ENCODE peak calls at places on chromosomes 13 and 19, in nine cellular contexts. One of them, this sample, is unnamed.
A peak's percentile ranks its signal among the peaks of the same experiment; 100 is the strongest.

GRCh38 chr13:112256716-112257497 is 119.2 kb upstream of the SPACA7 start:
- DNase-seq in left ventricle myocardium inferior: no peak
- DNase-seq in ascending aorta: no peak
- DNase-seq in body of pancreas: no peak
- DNase-seq in GM20000: no peak
- DNase-seq in fibroblast of the aortic adventitia: no peak
- DNase-seq in CD8-positive, alpha-beta T cell: no peak
- DNase-seq in fibroblast of lung: no peak
- DNase-seq in astrocyte of the spinal cord: no peak
- DNase-seq in this sample: no peak

GRCh38 chr19:51572415-51572814 is 1.3 kb downstream of the ZNF175 start:
- DNase-seq in CD8-positive, alpha-beta T cell: no peak
- DNase-seq in left ventricle myocardium inferior: no peak
- DNase-seq in astrocyte of the spinal cord: no peak
- DNase-seq in fibroblast of the aortic adventitia: peak; percentile 16
- DNase-seq in ascending aorta: no peak
- DNase-seq in fibroblast of lung: no peak
- DNase-seq in GM20000: no peak
- DNase-seq in body of pancreas: no peak
- DNase-seq in this sample: no peak

GRCh38 chr13:110347535-110348308 is 40.6 kb downstream of the COL4A2 start:
- DNase-seq in GM20000: no peak
- DNase-seq in fibroblast of lung: peak; percentile 68
- DNase-seq in left ventricle myocardium inferior: peak; percentile 46
- DNase-seq in CD8-positive, alpha-beta T cell: no peak
- DNase-seq in astrocyte of the spinal cord: peak; percentile 84
- DNase-seq in ascending aorta: peak; percentile 56
- DNase-seq in body of pancreas: no peak
- DNase-seq in fibroblast of the aortic adventitia: peak; percentile 83
- DNase-seq in this sample: no peak

GRCh38 chr19:56141416-56141992 is 417 bp downstream of the ZNF444 start:
- DNase-seq in ascending aorta: no peak
- DNase-seq in CD8-positive, alpha-beta T cell: no peak
- DNase-seq in fibroblast of the aortic adventitia: no peak
- DNase-seq in left ventricle myocardium inferior: no peak
- DNase-seq in GM20000: peak; percentile 49
- DNase-seq in astrocyte of the spinal cord: no peak
- DNase-seq in fibroblast of lung: no peak
- DNase-seq in body of pancreas: peak; percentile 49
- DNase-seq in this sample: no peak

GRCh38 chr13:76790519-76791289 is 95.5 kb downstream of the KCTD12 start:
- DNase-seq in CD8-positive, alpha-beta T cell: no peak
- DNase-seq in fibroblast of the aortic adventitia: peak; percentile 63
- DNase-seq in fibroblast of lung: no peak
- DNase-seq in ascending aorta: no peak
- DNase-seq in astrocyte of the spinal cord: no peak
- DNase-seq in body of pancreas: no peak
- DNase-seq in left ventricle myocardium inferior: no peak
- DNase-seq in GM20000: no peak
- DNase-seq in this sample: no peak

GRCh38 chr19:40799558-40800338 is 757 bp downstream of the EGLN2 start:
- DNase-seq in fibroblast of the aortic adventitia: no peak
- DNase-seq in fibroblast of lung: no peak
- DNase-seq in ascending aorta: no peak
- DNase-seq in body of pancreas: no peak
- DNase-seq in GM20000: peak; percentile 68
- DNase-seq in left ventricle myocardium inferior: peak; percentile 70
- DNase-seq in astrocyte of the spinal cord: no peak
- DNase-seq in CD8-positive, alpha-beta T cell: no peak
- DNase-seq in this sample: no peak

GRCh38 chr19:18710986-18711751 is 27.7 kb downstream of the CRTC1 start:
- DNase-seq in CD8-positive, alpha-beta T cell: no peak
- DNase-seq in astrocyte of the spinal cord: no peak
- DNase-seq in ascending aorta: no peak
- DNase-seq in left ventricle myocardium inferior: peak; percentile 67
- DNase-seq in GM20000: no peak
- DNase-seq in fibroblast of the aortic adventitia: peak; percentile 81
- DNase-seq in fibroblast of lung: peak; percentile 87
- DNase-seq in body of pancreas: no peak
- DNase-seq in this sample: no peak

GRCh38 chr13:110403315-110403714 is 96.2 kb downstream of the COL4A2 start:
- DNase-seq in CD8-positive, alpha-beta T cell: no peak
- DNase-seq in left ventricle myocardium inferior: no peak
- DNase-seq in GM20000: no peak
- DNase-seq in astrocyte of the spinal cord: peak; percentile 79
- DNase-seq in ascending aorta: no peak
- DNase-seq in fibroblast of lung: no peak
- DNase-seq in body of pancreas: no peak
- DNase-seq in fibroblast of the aortic adventitia: peak; percentile 49
- DNase-seq in this sample: no peak

GRCh38 chr19:10551698-10552301 is 8.1 kb downstream of the ATG4D start:
- DNase-seq in GM20000: peak; percentile 34
- DNase-seq in CD8-positive, alpha-beta T cell: no peak
- DNase-seq in fibroblast of lung: peak; percentile 22
- DNase-seq in ascending aorta: no peak
- DNase-seq in body of pancreas: peak; percentile 62
- DNase-seq in astrocyte of the spinal cord: no peak
- DNase-seq in left ventricle myocardium inferior: no peak
- DNase-seq in fibroblast of the aortic adventitia: peak; percentile 42
- DNase-seq in this sample: no peak

GRCh38 chr13:106566682-106567420 is 1.1 kb downstream of the ARGLU1 start:
- DNase-seq in GM20000: peak; percentile 71
- DNase-seq in fibroblast of the aortic adventitia: peak; percentile 52
- DNase-seq in CD8-positive, alpha-beta T cell: peak; percentile 12
- DNase-seq in ascending aorta: peak; percentile 19
- DNase-seq in fibroblast of lung: peak; percentile 64
- DNase-seq in astrocyte of the spinal cord: peak; percentile 40
- DNase-seq in body of pancreas: peak; percentile 68
- DNase-seq in left ventricle myocardium inferior: peak; percentile 59
- DNase-seq in this sample: no peak

GRCh38 chr13:113559901-113560644 is 24.5 kb upstream of the TFDP1 start:
- DNase-seq in astrocyte of the spinal cord: no peak
- DNase-seq in body of pancreas: no peak
- DNase-seq in CD8-positive, alpha-beta T cell: no peak
- DNase-seq in GM20000: no peak
- DNase-seq in fibroblast of lung: no peak
- DNase-seq in left ventricle myocardium inferior: no peak
- DNase-seq in fibroblast of the aortic adventitia: no peak
- DNase-seq in ascending aorta: no peak
- DNase-seq in this sample: no peak

GRCh38 chr13:21075303-21076264 is 14.2 kb upstream of the LATS2 start:
- DNase-seq in GM20000: peak; percentile 68
- DNase-seq in body of pancreas: peak; percentile 33
- DNase-seq in astrocyte of the spinal cord: peak; percentile 49
- DNase-seq in left ventricle myocardium inferior: peak; percentile 53
- DNase-seq in fibroblast of the aortic adventitia: no peak
- DNase-seq in fibroblast of lung: peak; percentile 39
- DNase-seq in ascending aorta: no peak
- DNase-seq in CD8-positive, alpha-beta T cell: no peak
- DNase-seq in this sample: no peak

GRCh38 chr19:1406818-1407661 is at the start of gene DAZAP1:
- DNase-seq in GM20000: peak; percentile 100
- DNase-seq in body of pancreas: peak; percentile 100
- DNase-seq in astrocyte of the spinal cord: peak; percentile 99
- DNase-seq in fibroblast of the aortic adventitia: peak; percentile 97
- DNase-seq in left ventricle myocardium inferior: peak; percentile 100
- DNase-seq in CD8-positive, alpha-beta T cell: peak; percentile 100
- DNase-seq in ascending aorta: peak; percentile 95
- DNase-seq in fibroblast of lung: peak; percentile 98
- DNase-seq in this sample: peak; percentile 95
- TF ChIP-seq CTCF in GM20000: peak; percentile 4
- TF ChIP-seq CTCF in body of pancreas: peak; percentile 61
- TF ChIP-seq CTCF in astrocyte of the spinal cord: peak; percentile 51
- TF ChIP-seq CTCF in fibroblast of the aortic adventitia: peak; percentile 10
- TF ChIP-seq CTCF in left ventricle myocardium inferior: peak; percentile 48
- TF ChIP-seq CTCF in CD8-positive, alpha-beta T cell: peak; percentile 70
- TF ChIP-seq CTCF in ascending aorta: no peak
- TF ChIP-seq CTCF in fibroblast of lung: peak; percentile 47
- TF ChIP-seq CTCF in this sample: no peak

GRCh38 chr19:16969127-16969526 is 57.5 kb downstream of the CPAMD8 start:
- DNase-seq in astrocyte of the spinal cord: no peak
- DNase-seq in fibroblast of lung: no peak
- DNase-seq in left ventricle myocardium inferior: no peak
- DNase-seq in CD8-positive, alpha-beta T cell: no peak
- DNase-seq in fibroblast of the aortic adventitia: no peak
- DNase-seq in GM20000: no peak
- DNase-seq in ascending aorta: no peak
- DNase-seq in body of pancreas: no peak
- DNase-seq in this sample: no peak

GRCh38 chr19:16976471-16976870 is 50.1 kb downstream of the CPAMD8 start:
- DNase-seq in astrocyte of the spinal cord: no peak
- DNase-seq in ascending aorta: no peak
- DNase-seq in fibroblast of lung: no peak
- DNase-seq in fibroblast of the aortic adventitia: no peak
- DNase-seq in left ventricle myocardium inferior: no peak
- DNase-seq in CD8-positive, alpha-beta T cell: no peak
- DNase-seq in GM20000: no peak
- DNase-seq in body of pancreas: no peak
- DNase-seq in this sample: no peak

GRCh38 chr19:16970821-16971220 is 55.8 kb downstream of the CPAMD8 start:
- DNase-seq in fibroblast of lung: no peak
- DNase-seq in body of pancreas: no peak
- DNase-seq in CD8-positive, alpha-beta T cell: no peak
- DNase-seq in left ventricle myocardium inferior: no peak
- DNase-seq in ascending aorta: no peak
- DNase-seq in astrocyte of the spinal cord: no peak
- DNase-seq in fibroblast of the aortic adventitia: no peak
- DNase-seq in GM20000: no peak
- DNase-seq in this sample: no peak
- TF ChIP-seq CTCF in fibroblast of lung: no peak
- TF ChIP-seq CTCF in body of pancreas: no peak
- TF ChIP-seq CTCF in CD8-positive, alpha-beta T cell: no peak
- TF ChIP-seq CTCF in left ventricle myocardium inferior: no peak
- TF ChIP-seq CTCF in ascending aorta: no peak
- TF ChIP-seq CTCF in astrocyte of the spinal cord: no peak
- TF ChIP-seq CTCF in fibroblast of the aortic adventitia: no peak
- TF ChIP-seq CTCF in GM20000: no peak
- TF ChIP-seq CTCF in this sample: no peak

DNA sequence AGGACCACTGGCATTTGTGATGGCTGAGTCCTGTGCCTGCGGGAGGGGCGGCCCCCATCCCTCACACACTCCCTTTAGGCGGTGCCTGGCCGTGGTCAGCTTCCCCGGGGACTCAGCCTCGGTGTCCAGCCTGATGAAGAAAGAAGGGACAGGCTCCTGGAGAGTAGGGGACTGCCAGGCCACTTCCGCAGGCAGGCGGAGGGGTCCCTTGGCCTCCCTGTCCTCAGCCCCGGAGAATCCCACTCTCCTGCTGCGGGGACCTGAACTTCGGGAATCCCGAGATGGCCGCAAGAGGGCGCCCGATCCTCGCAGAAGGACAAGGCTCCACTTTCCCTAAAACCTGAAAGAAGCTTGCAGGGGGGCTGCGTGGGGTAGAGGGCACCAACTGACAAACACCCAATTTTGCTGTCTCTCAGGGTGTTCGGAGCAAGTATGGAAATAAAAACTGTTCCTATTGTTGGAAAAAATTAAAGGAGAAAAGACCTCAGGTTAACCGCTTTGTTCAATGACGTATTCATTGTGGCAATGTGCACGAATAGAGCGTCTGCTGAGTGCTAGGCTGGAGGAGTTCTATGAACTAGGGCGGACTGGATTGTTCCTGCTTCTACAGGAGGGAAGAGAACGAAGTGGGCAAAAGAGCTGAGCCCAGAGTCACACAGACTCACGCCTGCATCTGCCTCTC is 297.3 kb downstream of the ZNF536 start:
- DNase-seq in body of pancreas: peak; percentile 81
- DNase-seq in astrocyte of the spinal cord: peak; percentile 32
- DNase-seq in fibroblast of the aortic adventitia: peak; percentile 42
- DNase-seq in ascending aorta: no peak
- DNase-seq in GM20000: peak; percentile 52
- DNase-seq in fibroblast of lung: peak; percentile 47
- DNase-seq in CD8-positive, alpha-beta T cell: peak; percentile 21
- DNase-seq in left ventricle myocardium inferior: peak; percentile 68
- DNase-seq in this sample: peak; percentile 80
- TF ChIP-seq CTCF in body of pancreas: peak; percentile 64
- TF ChIP-seq CTCF in astrocyte of the spinal cord: peak; percentile 85
- TF ChIP-seq CTCF in fibroblast of the aortic adventitia: peak; percentile 81
- TF ChIP-seq CTCF in ascending aorta: peak; percentile 47
- TF ChIP-seq CTCF in GM20000: peak; percentile 59
- TF ChIP-seq CTCF in fibroblast of lung: peak; percentile 78
- TF ChIP-seq CTCF in CD8-positive, alpha-beta T cell: peak; percentile 66
- TF ChIP-seq CTCF in left ventricle myocardium inferior: peak; percentile 86
- TF ChIP-seq CTCF in this sample: peak; percentile 7

GRCh38 chr19:49503582-49503962 is 7.3 kb downstream of the RPS11 start:
- DNase-seq in ascending aorta: no peak
- DNase-seq in body of pancreas: no peak
- DNase-seq in fibroblast of the aortic adventitia: no peak
- DNase-seq in GM20000: no peak
- DNase-seq in astrocyte of the spinal cord: no peak
- DNase-seq in left ventricle myocardium inferior: no peak
- DNase-seq in fibroblast of lung: no peak
- DNase-seq in CD8-positive, alpha-beta T cell: no peak
- DNase-seq in this sample: no peak

GRCh38 chr19:49507803-49508494 is 4.5 kb upstream of the FCGRT start:
- DNase-seq in fibroblast of the aortic adventitia: no peak
- DNase-seq in fibroblast of lung: no peak
- DNase-seq in CD8-positive, alpha-beta T cell: no peak
- DNase-seq in ascending aorta: no peak
- DNase-seq in body of pancreas: no peak
- DNase-seq in left ventricle myocardium inferior: no peak
- DNase-seq in GM20000: no peak
- DNase-seq in astrocyte of the spinal cord: no peak
- DNase-seq in this sample: no peak

GRCh38 chr19:49502866-49503581 is 6.8 kb downstream of the RPS11 start:
- DNase-seq in ascending aorta: no peak
- DNase-seq in astrocyte of the spinal cord: peak; percentile 70
- DNase-seq in fibroblast of lung: peak; percentile 91
- DNase-seq in GM20000: no peak
- DNase-seq in left ventricle myocardium inferior: no peak
- DNase-seq in body of pancreas: peak; percentile 61
- DNase-seq in fibroblast of the aortic adventitia: peak; percentile 92
- DNase-seq in CD8-positive, alpha-beta T cell: no peak
- DNase-seq in this sample: no peak

DNA sequence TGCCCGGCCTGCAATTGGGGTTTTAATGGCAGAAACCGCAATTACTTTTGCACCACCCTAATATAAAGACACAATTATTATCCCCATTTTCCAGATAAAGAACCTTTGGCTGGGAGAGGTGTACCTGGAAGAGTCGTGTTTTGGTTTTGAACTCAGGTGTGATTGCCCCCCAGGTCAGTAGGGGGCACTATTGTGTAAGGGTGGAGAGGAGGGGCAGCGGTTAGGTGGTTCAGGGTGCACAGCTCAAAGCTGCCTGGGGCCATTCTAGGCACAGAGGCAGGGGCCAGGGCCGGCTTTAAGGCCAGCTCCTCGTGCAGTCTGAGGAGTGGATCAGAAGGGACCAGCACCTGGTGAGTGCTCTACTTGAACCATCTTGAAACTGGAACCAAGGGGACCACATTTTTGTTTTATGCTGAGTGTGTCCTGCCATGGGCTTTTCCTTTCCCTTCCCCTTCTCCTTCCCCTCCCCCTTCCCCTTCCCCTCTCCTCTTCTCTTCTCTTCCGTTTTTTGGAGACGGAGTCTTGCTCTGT is 5.8 kb upstream of the FCGRT start:
- DNase-seq in ascending aorta: no peak
- DNase-seq in fibroblast of lung: no peak
- DNase-seq in body of pancreas: peak; percentile 78
- DNase-seq in fibroblast of the aortic adventitia: peak; percentile 47
- DNase-seq in GM20000: peak; percentile 84
- DNase-seq in astrocyte of the spinal cord: no peak
- DNase-seq in left ventricle myocardium inferior: peak; percentile 43
- DNase-seq in CD8-positive, alpha-beta T cell: peak; percentile 71
- DNase-seq in this sample: no peak
- TF ChIP-seq CTCF in ascending aorta: peak; percentile 53
- TF ChIP-seq CTCF in fibroblast of lung: peak; percentile 75
- TF ChIP-seq CTCF in body of pancreas: peak; percentile 94
- TF ChIP-seq CTCF in fibroblast of the aortic adventitia: peak; percentile 80
- TF ChIP-seq CTCF in GM20000: peak; percentile 83
- TF ChIP-seq CTCF in astrocyte of the spinal cord: peak; percentile 88
- TF ChIP-seq CTCF in left ventricle myocardium inferior: peak; percentile 73
- TF ChIP-seq CTCF in CD8-positive, alpha-beta T cell: peak; percentile 91
- TF ChIP-seq CTCF in this sample: no peak